ENCODE peak calls at places on chromosomes 5 and 9, in nine cellular contexts. U is ELF-1; O is HFFc6; R is hippocampal formation; L is Daoy; K is stimulated activated naive CD4-positive, alpha-beta T cell treated with Interleukin-2 at 50 U/mL for 16 hours; Z is HTR-8/SVneo; B is Ammon's horn; J is posterior vena cava. I is an unnamed sample.

GRCh38 chr9:22119537-22120167 is 110.5 kb upstream of the CDKN2B start:
- DNase-seq in Z (no peak), J (no peak), K (no peak), U (peak; percentile 18), B (peak; percentile 8), O (no peak), L (no peak), R (no peak), I (no peak)

GRCh38 chr9:106312913-106313312 is 550.1 kb upstream of the ZNF462 start:
- DNase-seq in B (no peak), U (no peak), L (no peak), O (no peak), K (no peak), R (no peak), Z (no peak), J (no peak), I (no peak)

GRCh38 chr5:76690704-76691469 is 25.0 kb upstream of the F2R start:
- DNase-seq in U (no peak), Z (no peak), R (no peak), B (no peak), J (no peak), K (no peak), L (peak; percentile 48), O (peak; percentile 48), I (peak; percentile 74)

GRCh38 chr9:100167176-100167575 is 68.1 kb downstream of the INVS start:
- DNase-seq in O (peak; percentile 1), R (no peak), K (no peak), L (no peak), J (no peak), B (no peak), U (no peak), Z (no peak), I (no peak)

GRCh38 chr5:160919610-160920009 is 67.6 kb upstream of the ATP10B start:
- DNase-seq in R (no peak), J (no peak), B (no peak), U (no peak), Z (no peak), L (no peak), O (no peak), K (no peak), I (no peak)

GRCh38 chr9:121947683-121948300 is 145.3 kb downstream of the TTLL11 start:
- DNase-seq in B (no peak), O (no peak), U (no peak), R (no peak), Z (no peak), J (no peak), L (no peak), K (no peak), I (no peak)

GRCh38 chr5:172417983-172418630 is 36.2 kb downstream of the SH3PXD2B start:
- DNase-seq in B (peak; percentile 81), R (peak; percentile 64), Z (no peak), L (peak; percentile 78), J (peak; percentile 97), O (peak; percentile 85), U (peak; percentile 32), K (no peak), I (peak; percentile 81)

GRCh38 chr9:81002242-81002641 is 687.1 kb downstream of the TLE1 start:
- DNase-seq in K (no peak), L (peak; percentile 5), U (peak; percentile 20), Z (no peak), B (no peak), R (no peak), J (no peak), O (no peak), I (no peak)

GRCh38 chr9:126635661-126636439 is 22.1 kb downstream of the LMX1B start:
- DNase-seq in B (no peak), O (no peak), J (no peak), R (no peak), K (no peak), U (no peak), L (no peak), Z (no peak), I (no peak)

GRCh38 chr5:65809817-65810531 is 88.0 kb downstream of the NLN start:
- DNase-seq in L (peak; percentile 92), B (peak; percentile 87), U (no peak), R (peak; percentile 46), Z (no peak), J (peak; percentile 88), K (no peak), O (peak; percentile 63), I (peak; percentile 10)

I was measured in prostate gland.